ENCODE peak calls at places on chromosomes 13 and 19, in four cellular contexts. B is EH; O is activated naive CD4-positive, alpha-beta T cell treated with Interleukin-2 at 50 U/mL for 16 hours; C is activated T-cell treated with anti-CD3 and anti-CD28 coated beads for 1 hour. L is an unnamed sample.

GRCh38 chr13:98384739-98385138 is 192.2 kb downstream of the STK24 start:
- DNase-seq in O (no peak), C (no peak), B (peak), L (no peak)

GRCh38 chr13:111317042-111317550 is 3.3 kb upstream of the TEX29 start:
- DNase-seq in C (no peak), B (no peak), O (no peak), L (no peak)

GRCh38 chr19:55563261-55563690 is 17.4 kb downstream of the ZNF579 start:
- DNase-seq in C (no peak), B (peak), O (no peak), L (no peak)

GRCh38 chr13:114025432-114026127 is 51.7 kb upstream of the C13orf46 start:
- DNase-seq in B (peak), C (no peak), O (no peak), L (no peak)

GRCh38 chr19:16661480-16662034 is 618 bp downstream of the TMEM38A start:
- DNase-seq in C (no peak), O (peak), B (no peak), L (no peak)

GRCh38 chr19:16611121-16611520 is 16.9 kb downstream of the MED26 start:
- DNase-seq in C (no peak), O (no peak), B (no peak), L (no peak)

GRCh38 chr19:2805261-2805900 is 14.3 kb upstream of the ZNF554 start:
- DNase-seq in B (no peak), O (no peak), C (no peak), L (no peak)

GRCh38 chr19:38831142-38831605 is 420 bp downstream of the ECH1 start:
- DNase-seq in C (no peak), B (peak), O (no peak), L (no peak)

GRCh38 chr13:83386609-83387008 is 495.7 kb downstream of the SLITRK1 start:
- DNase-seq in O (no peak), B (no peak), C (no peak), L (no peak)

GRCh38 chr13:71866173-71867091 is 572 bp downstream of the DACH1 start:
- DNase-seq in O (no peak), B (peak), C (no peak), L (peak)

GRCh38 chr19:1901940-1902404 is 3.2 kb upstream of the ADAT3 start:
- DNase-seq in O (no peak), C (no peak), B (no peak), L (no peak)

GRCh38 chr19:36688058-36688457 is 646 bp downstream of the ZNF567 start:
- DNase-seq in C (no peak), O (no peak), B (no peak), L (no peak)

GRCh38 chr19:28652790-28653189 is 560.2 kb downstream of the UQCRFS1 start:
- DNase-seq in C (no peak), O (no peak), B (no peak), L (no peak)

GRCh38 chr19:47057328-47057727 is 8.9 kb upstream of the TMEM160 start:
- DNase-seq in C (no peak), B (peak), O (no peak), L (no peak)

GRCh38 chr13:26440111-26440510 is 117.4 kb upstream of the WASF3 start:
- DNase-seq in O (no peak), B (peak), C (no peak), L (no peak)

GRCh38 chr19:32543107-32543900 is 37.7 kb upstream of the PDCD5 start:
- DNase-seq in C (no peak), O (no peak), B (peak), L (no peak)

GRCh38 chr19:5445667-5446066 is 9.6 kb upstream of the ZNRF4 start:
- DNase-seq in O (no peak), B (peak), C (no peak), L (no peak)

GRCh38 chr13:41696163-41697003 is 239.0 kb downstream of the RGCC start:
- DNase-seq in O (no peak), C (no peak), B (peak), L (no peak)

GRCh38 chr13:52842440-52842839 is 6.0 kb downstream of the PCDH8 start:
- DNase-seq in O (no peak), B (no peak), C (no peak), L (no peak)

GRCh38 chr19:19474950-19475781 is 40.2 kb downstream of the TSSK6 start:
- DNase-seq in C (no peak), B (no peak), O (no peak), L (no peak)

GRCh38 chr13:111954681-111955411 is 112.1 kb upstream of the SOX1 start:
- DNase-seq in O (no peak), C (no peak), B (no peak), L (peak)

GRCh38 chr13:111897846-111898215 is 169.1 kb upstream of the SOX1 start:
- DNase-seq in C (no peak), B (no peak), O (no peak), L (no peak)

GRCh38 chr19:15673176-15673654 is 328 bp downstream of the CYP4F12 start:
- DNase-seq in C (no peak), O (no peak), B (no peak), L (no peak)

GRCh38 chr19:5253403-5254110 is 87.1 kb downstream of the PTPRS start:
- DNase-seq in C (no peak), O (no peak), B (peak), L (no peak)

GRCh38 chr13:22454586-22454985 is 726.2 kb upstream of the SGCG start:
- DNase-seq in O (no peak), B (no peak), C (no peak), L (no peak)

GRCh38 chr13:75368167-75368566 is 113.8 kb downstream of the TBC1D4 start:
- DNase-seq in O (no peak), C (no peak), B (peak), L (no peak)

GRCh38 chr13:44140146-44140545 is 233.5 kb upstream of the SERP2 start:
- DNase-seq in C (no peak), B (no peak), O (no peak), L (no peak)

GRCh38 chr19:37594982-37595382 is 306 bp downstream of the ZNF540 start:
- DNase-seq in O (peak), C (peak), B (no peak), L (no peak)

GRCh38 chr13:98839826-98840769 is 87.6 kb upstream of the SLC15A1 start:
- DNase-seq in C (peak), O (peak), B (peak), L (no peak)

GRCh38 chr19:30640266-30640965 is 268.2 kb downstream of the ZNF536 start:
- DNase-seq in C (no peak), B (no peak), O (no peak), L (no peak)

L was measured in activated CD8-positive, alpha-beta memory T cell treated with anti-CD3 and anti-CD28 coated beads for 24 hours.